ENCODE peak calls at places on chromosomes 3 and 15, in nine cellular contexts. S, J, K, V, F, I, O, L and E are unnamed samples.
A peak's percentile ranks its signal among the peaks of the same experiment; 100 is the strongest.

GRCh38 chr3:46947981-46948791 is 28.4 kb downstream of the CCDC12 start:
- DNase-seq in K (peak; percentile 80), S (no peak), V (peak; percentile 69), O (no peak), L (peak; percentile 78), I (peak; percentile 10), F (peak; percentile 88), J (no peak), E (no peak)

GRCh38 chr15:62558640-62559039 is 393.6 kb upstream of the C2CD4B start:
- DNase-seq in J (no peak), V (no peak), K (no peak), O (no peak), S (no peak), F (no peak), I (no peak), L (no peak), E (no peak)

GRCh38 chr15:66148187-66148586 is 105.4 kb downstream of the MEGF11 start:
- DNase-seq in O (no peak), I (no peak), L (no peak), S (no peak), J (no peak), F (no peak), K (no peak), V (no peak), E (no peak)

GRCh38 chr3:122005033-122005565 is 16.9 kb downstream of the ILDR1 start:
- DNase-seq in F (peak; percentile 43), L (no peak), S (no peak), O (no peak), K (peak; percentile 41), I (peak; percentile 20), J (no peak), V (no peak), E (no peak)

GRCh38 chr3:52121813-52122212 is 32.4 kb downstream of the POC1A start:
- DNase-seq in F (peak; percentile 81), O (no peak), L (no peak), K (no peak), S (no peak), I (no peak), J (no peak), V (no peak), E (no peak)

GRCh38 chr15:37981781-37982180 is 47.3 kb downstream of the TMCO5A start:
- DNase-seq in O (no peak), J (peak; percentile 24), L (no peak), S (no peak), F (peak; percentile 38), V (no peak), K (no peak), I (peak; percentile 57), E (peak; percentile 34)

GRCh38 chr15:70283511-70283910 is 185.8 kb upstream of the TLE3 start:
- DNase-seq in I (no peak), K (no peak), S (no peak), L (no peak), O (no peak), F (no peak), V (no peak), J (no peak), E (no peak)

GRCh38 chr3:21216598-21216997 is 534.4 kb downstream of the ZNF385D start:
- DNase-seq in V (no peak), F (peak; percentile 4), O (no peak), S (no peak), I (peak; percentile 43), K (no peak), L (no peak), J (no peak), E (no peak)

GRCh38 chr3:185896565-185896964 is 41.2 kb downstream of the TRA2B start:
- DNase-seq in L (no peak), O (no peak), J (no peak), S (no peak), K (no peak), F (no peak), V (no peak), I (no peak), E (no peak)

GRCh38 chr3:4805662-4806061 is 173.6 kb upstream of the BHLHE40 start:
- DNase-seq in K (peak; percentile 69), O (no peak), F (no peak), L (no peak), I (no peak), J (no peak), S (peak; percentile 25), V (no peak), E (no peak)